ENCODE peak calls at places on chromosomes 5 and 9, in seven cellular contexts. C is midbrain; Z is A172; D is NCI-H748 treated with DMSO at 0.1 percent for 48 hours; S is NCI-H2081; M is RKO; X is activated CD4-positive, alpha-beta memory T cell treated with anti-CD3 and anti-CD28 coated beads, Interleukin-2, amount 10 ng/mL, durations not matched to agents 7 days and 5 days. V is an unnamed sample.

GRCh38 chr5:81971086-81971693 is 633 bp upstream of the ATG10 start:
- DNase-seq in M (peak), Z (peak), D (peak), X (peak), C (peak), S (peak), V (no peak)

GRCh38 chr9:97468658-97469448 is 32.6 kb upstream of the TMOD1 start:
- DNase-seq in S (peak), M (peak), C (peak), D (peak), X (peak), Z (peak), V (peak)

GRCh38 chr5:113147088-113147487 is 170.5 kb downstream of the DCP2 start:
- DNase-seq in C (no peak), M (no peak), S (no peak), Z (peak), X (no peak), D (no peak), V (no peak)

GRCh38 chr5:90640484-90641059 is 82.0 kb downstream of the ADGRV1 start:
- DNase-seq in X (no peak), M (no peak), D (no peak), S (peak), Z (no peak), C (no peak), V (no peak)

GRCh38 chr5:1728846-1729245 is 70.8 kb downstream of the MRPL36 start:
- DNase-seq in D (no peak), Z (no peak), S (no peak), M (no peak), X (peak), C (no peak), V (no peak)

GRCh38 chr9:77985996-77986395 is 45.6 kb downstream of the GNAQ start:
- DNase-seq in D (no peak), C (no peak), M (no peak), X (no peak), S (no peak), Z (no peak), V (no peak)

GRCh38 chr5:103785569-103785968 is 223.0 kb upstream of the NUDT12 start:
- DNase-seq in Z (no peak), X (no peak), C (no peak), D (no peak), S (no peak), M (no peak), V (no peak)

GRCh38 chr5:136174021-136174659 is 18.8 kb downstream of the SMIM32 start:
- DNase-seq in D (peak), S (peak), X (no peak), Z (peak), C (peak), M (peak), V (no peak)

GRCh38 chr5:50445281-50445949 is 4.3 kb upstream of the EMB start:
- DNase-seq in M (no peak), Z (no peak), C (no peak), S (no peak), X (peak), D (no peak), V (no peak)

GRCh38 chr9:134163374-134164196 is 779 bp downstream of the RNU6ATAC start:
- DNase-seq in Z (no peak), D (no peak), X (peak), S (peak), M (no peak), C (no peak), V (peak)

GRCh38 chr5:102771435-102771834 is 16.3 kb downstream of the PAM start:
- DNase-seq in Z (no peak), X (no peak), D (no peak), C (no peak), S (no peak), M (no peak), V (no peak)

GRCh38 chr5:120415985-120416384 is 48.1 kb upstream of the PRR16 start:
- DNase-seq in C (no peak), S (no peak), D (no peak), M (no peak), Z (no peak), X (no peak), V (no peak)

GRCh38 chr5:111635151-111635945 is 121.6 kb downstream of the NREP start:
- DNase-seq in X (no peak), D (no peak), Z (no peak), C (peak), S (no peak), M (no peak), V (no peak)

GRCh38 chr5:137119321-137119720 is 379.8 kb downstream of the SPOCK1 start:
- DNase-seq in S (peak), M (no peak), C (no peak), X (no peak), D (peak), Z (no peak), V (no peak)

GRCh38 chr5:37857696-37858095 is 17.9 kb upstream of the GDNF start:
- DNase-seq in X (no peak), M (no peak), Z (no peak), C (no peak), D (no peak), S (no peak), V (no peak)

GRCh38 chr5:126868961-126869451 is 92.1 kb downstream of the LMNB1 start:
- DNase-seq in M (no peak), S (peak), D (no peak), C (peak), X (no peak), Z (no peak), V (peak)

GRCh38 chr5:169913479-169913878 is 66.8 kb downstream of the INSYN2B start:
- DNase-seq in D (no peak), Z (no peak), X (no peak), M (no peak), S (no peak), C (no peak), V (no peak)

V was measured in stimulated activated CD4-positive, alpha-beta T cell treated with anti-CD3 and anti-CD28 coated beads, Interleukin-2, amount 100 ng/mL, for 24 hours.